ENCODE peak calls at places on chromosomes 2 and 18, in eight cellular contexts. J is midbrain; P is NCI-H2029; M is activated naive CD8-positive, alpha-beta T cell treated with anti-CD3 and anti-CD28 coated beads, Interleukin-2, amount 50 U/mL, for 24 hours; E is HCEC 1CT; R is iris pigment epithelial cell; Q is stimulated activated naive B cell treated with anti-CD40 and anti-IgM and Interleukin-4, amounts not matched to agents 10 μg/mL and 1 μg/mL and 100 μg/mL, for 72 hours; X is activated CD4-positive, alpha-beta T cell treated with anti-CD3 and anti-CD28 coated beads, Interleukin-2, amount 10 ng/mL, durations not matched to agents 7 days and 5 days. D is an unnamed sample.

GRCh38 chr2:232013701-232014353 is 52.3 kb downstream of the DIS3L2 start:
- DNase-seq in J (no peak), P (peak; percentile 33), M (no peak), E (peak; percentile 95), R (peak; percentile 97), Q (no peak), X (no peak), D (peak; percentile 82)

GRCh38 chr2:102025016-102025491 is 33.3 kb downstream of the IL1R2 start:
- DNase-seq in J (no peak), P (no peak), M (no peak), E (no peak), R (peak; percentile 92), Q (no peak), X (no peak), D (no peak)

GRCh38 chr2:141994066-141994465 is 136.8 kb downstream of the LRP1B start:
- DNase-seq in J (no peak), P (no peak), M (no peak), E (no peak), R (no peak), Q (no peak), X (no peak), D (no peak)

GRCh38 chr18:10138719-10139118 is 224.9 kb downstream of the VAPA start:
- DNase-seq in J (no peak), P (no peak), M (no peak), E (no peak), R (no peak), Q (no peak), X (no peak), D (no peak)

GRCh38 chr18:61606759-61607158 is 273.5 kb downstream of the CDH20 start:
- DNase-seq in J (no peak), P (no peak), M (no peak), E (peak; percentile 95), R (peak; percentile 92), Q (no peak), X (no peak), D (peak; percentile 88)

GRCh38 chr18:44945847-44946490 is 265.3 kb downstream of the SETBP1 start:
- DNase-seq in J (no peak), P (peak; percentile 68), M (no peak), E (no peak), R (no peak), Q (no peak), X (no peak), D (no peak)

GRCh38 chr18:76567835-76568445 is 72.9 kb upstream of the ZNF516 start:
- DNase-seq in J (no peak), P (no peak), M (no peak), E (no peak), R (no peak), Q (no peak), X (no peak), D (no peak)

GRCh38 chr2:205660521-205661124 is 21.7 kb upstream of the NRP2 start:
- DNase-seq in J (no peak), P (no peak), M (peak; percentile 44), E (peak; percentile 95), R (peak; percentile 96), Q (no peak), X (peak; percentile 63), D (peak; percentile 38)

GRCh38 chr18:44309185-44309584 is 371.5 kb upstream of the SETBP1 start:
- DNase-seq in J (no peak), P (no peak), M (no peak), E (no peak), R (peak; percentile 76), Q (no peak), X (no peak), D (no peak)

GRCh38 chr2:224875870-224876269 is 159.7 kb upstream of the CCDC195 start:
- DNase-seq in J (no peak), P (no peak), M (no peak), E (no peak), R (no peak), Q (no peak), X (no peak), D (no peak)

GRCh38 chr2:165787334-165787733 is 6.7 kb downstream of the GALNT3 start:
- DNase-seq in J (no peak), P (no peak), M (no peak), E (no peak), R (peak; percentile 31), Q (no peak), X (no peak), D (no peak)

GRCh38 chr2:46973687-46974086 is 58.1 kb upstream of the MCFD2 start:
- DNase-seq in J (no peak), P (no peak), M (no peak), E (no peak), R (no peak), Q (no peak), X (no peak), D (no peak)

GRCh38 chr2:136129601-136130000 is 11.7 kb upstream of the CXCR4 start:
- DNase-seq in J (no peak), P (no peak), M (no peak), E (no peak), R (no peak), Q (no peak), X (peak; percentile 71), D (no peak)

GRCh38 chr18:27449104-27449503 is 264.0 kb upstream of the CHST9 start:
- DNase-seq in J (no peak), P (no peak), M (no peak), E (no peak), R (no peak), Q (no peak), X (no peak), D (no peak)

GRCh38 chr2:224359569-224359968 is 42.3 kb downstream of the FAM124B start:
- DNase-seq in J (no peak), P (no peak), M (peak; percentile 10), E (no peak), R (no peak), Q (no peak), X (no peak), D (no peak)

GRCh38 chr2:237432484-237433092 is 18.6 kb upstream of the COL6A3 start:
- DNase-seq in J (no peak), P (no peak), M (peak; percentile 90), E (peak; percentile 89), R (peak; percentile 81), Q (peak; percentile 21), X (peak; percentile 48), D (peak; percentile 69)

GRCh38 chr18:32922951-32923430 is 150.2 kb upstream of the KLHL14 start:
- DNase-seq in J (no peak), P (no peak), M (no peak), E (no peak), R (no peak), Q (no peak), X (no peak), D (no peak)

GRCh38 chr2:201969938-201970785 is 63.5 kb upstream of the FZD7 start:
- DNase-seq in J (no peak), P (no peak), M (no peak), E (peak; percentile 11), R (peak; percentile 79), Q (no peak), X (no peak), D (no peak)